ENCODE peak calls at places on chromosomes 11 and 22, in nine cellular contexts. B is stomach; V is colonic mucosa; D is OCI-LY7; P is heart left ventricle; I is MM.1S; F is naive thymus-derived CD4-positive, alpha-beta T cell; L is GM23248; T is mucosa of descending colon. N is an unnamed sample.
A peak's percentile ranks its signal among the peaks of the same experiment; 100 is the strongest.

GRCh38 chr11:6411594-6412031 is 7.3 kb downstream of the APBB1 start:
- DNase-seq in P (no peak), V (no peak), I (no peak), D (no peak), L (no peak), F (no peak), B (no peak), T (no peak), N (no peak)

GRCh38 chr11:104798794-104799193 is 99.5 kb downstream of the CASP12 start:
- DNase-seq in L (no peak), F (no peak), B (no peak), D (no peak), T (no peak), V (no peak), P (no peak), I (peak; percentile 53), N (no peak)

GRCh38 chr11:33936745-33937612 is 45.1 kb upstream of the LMO2 start:
- DNase-seq in F (no peak), V (peak; percentile 30), I (no peak), D (no peak), T (no peak), B (no peak), P (peak; percentile 75), L (peak; percentile 90), N (no peak)

GRCh38 chr22:33922268-33922667 is 2.0 kb upstream of the LARGE1 start:
- DNase-seq in T (peak; percentile 60), F (no peak), I (peak; percentile 31), L (peak; percentile 73), P (peak; percentile 29), D (peak; percentile 52), B (peak; percentile 55), V (peak; percentile 53), N (peak; percentile 15)

GRCh38 chr11:615453-616319 is at the start of gene IRF7:
- DNase-seq in I (peak; percentile 93), T (peak; percentile 97), P (peak; percentile 98), D (peak; percentile 91), L (peak; percentile 98), B (peak; percentile 97), F (peak; percentile 80), V (peak; percentile 97), N (peak; percentile 89)

GRCh38 chr11:77208535-77208934 is 80.5 kb downstream of the MYO7A start:
- DNase-seq in B (no peak), D (no peak), F (no peak), L (no peak), P (no peak), T (no peak), V (no peak), I (no peak), N (no peak)

GRCh38 chr11:129230006-129230405 is 37.9 kb upstream of the ARHGAP32 start:
- DNase-seq in B (no peak), P (no peak), L (peak; percentile 19), V (no peak), D (no peak), I (no peak), F (no peak), T (no peak), N (no peak)

GRCh38 chr11:45801723-45802315 is 3.1 kb upstream of the SLC35C1 start:
- DNase-seq in B (peak; percentile 32), P (no peak), I (no peak), F (no peak), L (peak; percentile 53), D (peak; percentile 29), T (no peak), V (peak; percentile 75), N (no peak)

GRCh38 chr11:119594639-119595249 is 134.3 kb downstream of the NECTIN1 start:
- DNase-seq in I (no peak), L (peak; percentile 64), T (no peak), V (no peak), D (no peak), B (no peak), F (no peak), P (no peak), N (no peak)

GRCh38 chr11:1863352-1864215 is 10.7 kb downstream of the LSP1 start:
- DNase-seq in D (no peak), B (peak; percentile 75), I (no peak), P (peak; percentile 93), L (peak; percentile 89), T (peak; percentile 74), V (peak; percentile 58), F (no peak), N (peak; percentile 91)

GRCh38 chr11:100593321-100593720 is 93.8 kb upstream of the ARHGAP42 start:
- DNase-seq in B (no peak), P (no peak), V (no peak), T (no peak), D (no peak), F (no peak), I (no peak), L (no peak), N (no peak)

GRCh38 chr11:43021466-43021865 is 290.3 kb upstream of the API5 start:
- DNase-seq in T (no peak), B (no peak), F (no peak), I (peak; percentile 13), V (no peak), L (no peak), D (peak; percentile 15), P (peak; percentile 21), N (no peak)

GRCh38 chr11:119262668-119263351 is 54.1 kb downstream of the MCAM start:
- DNase-seq in L (peak; percentile 75), D (no peak), I (no peak), B (no peak), P (no peak), V (no peak), F (no peak), T (no peak), N (no peak)

GRCh38 chr11:119365071-119365591 is 16.4 kb downstream of the USP2 start:
- DNase-seq in P (peak; percentile 40), T (no peak), B (no peak), L (peak; percentile 76), F (no peak), I (no peak), D (peak; percentile 33), V (no peak), N (no peak)

GRCh38 chr11:33268945-33269567 is 11.9 kb downstream of the HIPK3 start:
- DNase-seq in B (no peak), F (no peak), D (no peak), I (no peak), V (no peak), P (no peak), L (peak; percentile 69), T (no peak), N (no peak)

GRCh38 chr11:105538531-105538930 is 71.3 kb upstream of the GRIA4 start:
- DNase-seq in I (no peak), B (no peak), D (no peak), F (no peak), L (no peak), V (no peak), P (no peak), T (no peak), N (no peak)

GRCh38 chr11:87038235-87038960 is 664 bp downstream of the TMEM135 start:
- DNase-seq in B (no peak), L (peak; percentile 48), V (no peak), P (no peak), T (no peak), F (no peak), D (peak; percentile 19), I (no peak), N (no peak)

GRCh38 chr11:12287009-12287373 is 90.4 kb upstream of the PARVA start:
- DNase-seq in F (no peak), P (no peak), B (peak; percentile 24), V (peak; percentile 38), D (no peak), T (no peak), I (no peak), L (peak; percentile 95), N (no peak)

GRCh38 chr11:96306933-96307747 is 35.9 kb downstream of the MAML2 start:
- DNase-seq in F (peak; percentile 25), T (no peak), V (peak; percentile 94), P (peak; percentile 88), B (peak; percentile 90), I (no peak), D (no peak), L (peak; percentile 99), N (peak; percentile 69)
- H3K4me1 ChIP-seq in F (peaks cover 3% of the 10 kb centered on the region), T (peaks cover 69% of the 10 kb centered on the region), V (peaks cover 27% of the 10 kb centered on the region), P (peaks cover 47% of the 10 kb centered on the region), B (peaks cover 81% of the 10 kb centered on the region), I (no peaks in the 10 kb centered on the region), D (no peaks in the 10 kb centered on the region), L (peaks cover 96% of the 10 kb centered on the region), N (peaks cover 14% of the 10 kb centered on the region)

GRCh38 chr22:39309881-39310714 is 9.3 kb downstream of the RPL3 start:
- DNase-seq in P (no peak), D (peak; percentile 40), V (no peak), F (no peak), L (peak; percentile 80), I (no peak), T (no peak), B (no peak), N (no peak)
- H3K4me1 ChIP-seq in P (peaks cover 39% of the 10 kb centered on the region), D (peaks cover 40% of the 10 kb centered on the region), V (peaks cover 4% of the 10 kb centered on the region), F (peaks cover 13% of the 10 kb centered on the region), L (peaks cover 21% of the 10 kb centered on the region), I (peaks cover 4% of the 10 kb centered on the region), T (peaks cover 4% of the 10 kb centered on the region), B (peaks cover 37% of the 10 kb centered on the region), N (peaks cover 10% of the 10 kb centered on the region)

GRCh38 chr22:46096051-46096450 is 54.3 kb upstream of the PPARA start:
- DNase-seq in V (no peak), P (no peak), I (no peak), L (no peak), T (no peak), B (no peak), D (no peak), F (no peak), N (no peak)

GRCh38 chr22:46092011-46092410 is 58.3 kb upstream of the PPARA start:
- DNase-seq in D (no peak), B (no peak), P (peak; percentile 20), V (no peak), I (no peak), L (no peak), T (no peak), F (no peak), N (peak; percentile 33)

GRCh38 chr22:46094676-46095075 is 55.6 kb upstream of the PPARA start:
- DNase-seq in D (no peak), P (no peak), I (no peak), T (no peak), L (no peak), V (no peak), B (no peak), F (no peak), N (no peak)

GRCh38 chr22:46092646-46093410 is 57.5 kb upstream of the PPARA start:
- DNase-seq in I (no peak), V (no peak), T (no peak), B (no peak), L (peak; percentile 61), D (no peak), P (peak; percentile 23), F (no peak), N (no peak)

GRCh38 chr22:46093796-46094195 is 56.5 kb upstream of the PPARA start:
- DNase-seq in F (no peak), L (no peak), D (no peak), I (no peak), V (no peak), T (no peak), P (no peak), B (no peak), N (no peak)
- H3K4me1 ChIP-seq in F (no peaks in the 10 kb centered on the region), L (peaks cover 62% of the 10 kb centered on the region), D (no peaks in the 10 kb centered on the region), I (no peaks in the 10 kb centered on the region), V (no peaks in the 10 kb centered on the region), T (peaks cover 9% of the 10 kb centered on the region), P (peaks cover 93% of the 10 kb centered on the region), B (peaks cover 100% of the 10 kb centered on the region), N (peaks cover 35% of the 10 kb centered on the region)

DNA sequence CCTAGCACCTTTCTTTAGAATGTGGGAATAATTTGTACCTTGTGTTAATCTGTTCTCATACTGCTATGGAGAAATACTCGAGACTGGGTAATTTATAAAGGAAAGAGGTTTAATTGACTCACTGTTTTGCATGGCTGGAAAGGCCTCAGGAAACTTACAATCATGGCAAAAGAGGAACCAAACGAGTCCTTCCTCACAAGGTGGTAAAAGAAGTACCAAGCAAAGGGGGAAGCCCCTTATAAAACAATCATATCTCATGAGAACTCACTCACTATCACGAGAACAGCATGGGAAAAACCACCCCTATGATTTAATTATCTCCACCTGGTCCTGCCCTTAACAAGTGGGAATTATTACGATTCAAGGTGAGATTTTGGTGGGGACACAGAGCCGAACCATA is 127.1 kb upstream of the ANO3 start:
- DNase-seq in T (no peak), D (no peak), B (no peak), L (no peak), V (no peak), F (no peak), P (no peak), I (no peak), N (no peak)
- H3K4me1 ChIP-seq in T (no peaks in the 10 kb centered on the region), D (no peaks in the 10 kb centered on the region), B (no peaks in the 10 kb centered on the region), L (peaks cover 9% of the 10 kb centered on the region), V (no peaks in the 10 kb centered on the region), F (no peaks in the 10 kb centered on the region), P (no peaks in the 10 kb centered on the region), I (no peaks in the 10 kb centered on the region), N (no peaks in the 10 kb centered on the region)